ENCODE peak calls at places on chromosomes 4 and X, in ten cellular contexts. R, B, W, X, I, P, E, K, M and Z are unnamed samples.

GRCh38 chrX:24392709-24393108 is 32.3 kb downstream of the SUPT20HL1 start:
- DNase-seq in W (peak), P (no peak), R (no peak), B (no peak), E (peak), M (no peak), I (no peak), K (peak), X (no peak), Z (no peak)

GRCh38 chr4:176549161-176549865 is 229.5 kb downstream of the SPCS3 start:
- DNase-seq in B (no peak), E (peak), R (no peak), P (peak), M (no peak), I (no peak), W (no peak), K (no peak), X (no peak), Z (no peak)

GRCh38 chrX:2325076-2325784 is 175.5 kb downstream of the DHRSX start:
- DNase-seq in R (peak), X (peak), B (peak), I (no peak), P (peak), W (peak), E (peak), M (peak), K (no peak), Z (no peak)

GRCh38 chr4:30537462-30537861 is 182.7 kb upstream of the PCDH7 start:
- DNase-seq in W (no peak), P (peak), E (peak), B (no peak), I (peak), R (no peak), K (no peak), X (no peak), M (no peak), Z (no peak)

GRCh38 chrX:64398088-64398487 is 2.8 kb upstream of the MTMR8 start:
- DNase-seq in X (no peak), W (no peak), K (no peak), B (no peak), I (no peak), M (no peak), P (no peak), E (no peak), R (no peak), Z (no peak)

GRCh38 chr4:40888916-40889315 is 139.2 kb downstream of the NSUN7 start:
- DNase-seq in R (no peak), I (no peak), W (no peak), P (no peak), X (no peak), B (no peak), E (no peak), K (no peak), M (no peak), Z (no peak)

GRCh38 chr4:103032575-103032974 is 13.1 kb upstream of the SLC9B1 start:
- DNase-seq in I (no peak), E (peak), K (no peak), M (no peak), W (no peak), B (no peak), X (no peak), R (no peak), P (peak), Z (peak)

GRCh38 chr4:27316176-27316575 is 455.5 kb downstream of the STIM2 start:
- DNase-seq in W (no peak), M (no peak), E (no peak), P (no peak), R (no peak), X (no peak), K (no peak), I (no peak), B (no peak), Z (peak)

GRCh38 chr4:1325681-1326635 is 21.1 kb upstream of the UVSSA start:
- DNase-seq in E (no peak), X (no peak), P (no peak), W (no peak), R (no peak), B (no peak), K (no peak), I (no peak), M (no peak), Z (no peak)

GRCh38 chrX:17046478-17047097 is 100.1 kb downstream of the REPS2 start:
- DNase-seq in R (peak), W (peak), K (no peak), M (peak), X (peak), I (no peak), E (peak), B (peak), P (peak), Z (peak)

GRCh38 chrX:56813318-56813837 is 84.3 kb downstream of the NBDY start:
- DNase-seq in I (peak), M (peak), K (no peak), B (peak), W (peak), P (peak), E (peak), R (peak), X (no peak), Z (no peak)

GRCh38 chr4:146338512-146338911 is 124.2 kb downstream of the REELD1 start:
- DNase-seq in W (no peak), B (no peak), K (no peak), M (no peak), P (no peak), R (no peak), E (peak), I (no peak), X (no peak), Z (peak)

GRCh38 chr4:74661427-74662171 is 132.7 kb downstream of the BTC start:
- DNase-seq in K (no peak), W (no peak), E (peak), X (no peak), R (no peak), I (peak), M (no peak), B (no peak), P (peak), Z (peak)

GRCh38 chr4:155249036-155249566 is 40.7 kb downstream of the NPY2R start:
- DNase-seq in P (no peak), K (no peak), R (no peak), M (no peak), W (no peak), I (no peak), X (no peak), B (no peak), E (no peak), Z (no peak)

GRCh38 chrX:29648161-29648560 is 567.2 kb upstream of the MAGEB2 start:
- DNase-seq in W (no peak), M (no peak), I (no peak), K (no peak), R (no peak), E (no peak), P (no peak), B (no peak), X (no peak), Z (no peak)

GRCh38 chr4:84971319-84971932 is 4.9 kb upstream of the WDFY3 start:
- DNase-seq in R (no peak), M (no peak), B (no peak), I (no peak), E (peak), K (no peak), W (peak), P (peak), X (no peak), Z (peak)

GRCh38 chrX:122835886-122836285 is 348.2 kb upstream of the GRIA3 start:
- DNase-seq in B (no peak), X (no peak), E (no peak), W (no peak), P (no peak), M (no peak), K (no peak), I (no peak), R (no peak), Z (no peak)

GRCh38 chrX:133645977-133646750 is 230.9 kb upstream of the GPC4 start:
- DNase-seq in X (no peak), B (no peak), E (peak), M (peak), P (peak), K (no peak), R (no peak), I (no peak), W (peak), Z (no peak)

GRCh38 chr4:25970691-25971427 is 56.8 kb downstream of the SMIM20 start:
- DNase-seq in E (peak), R (no peak), B (no peak), K (no peak), M (peak), P (no peak), W (no peak), X (no peak), I (no peak), Z (peak)

GRCh38 chrX:39576081-39576701 is 521.6 kb downstream of the BCOR start:
- DNase-seq in W (no peak), K (peak), E (no peak), P (no peak), M (no peak), B (no peak), I (no peak), R (no peak), X (no peak), Z (peak)

GRCh38 chr4:53809816-53810215 is 218.5 kb upstream of the LNX1 start:
- DNase-seq in R (no peak), I (no peak), M (no peak), E (no peak), W (no peak), K (no peak), X (no peak), B (no peak), P (no peak), Z (no peak)

GRCh38 chrX:30887288-30887687 is 1.8 kb downstream of the TAB3 start:
- DNase-seq in R (no peak), I (no peak), E (no peak), K (no peak), B (no peak), M (no peak), X (no peak), W (no peak), P (no peak), Z (no peak)